ENCODE peak calls at places on chromosomes 4 and X, in eight cellular contexts. Q is astrocyte of the hippocampus; N is activated naive CD4-positive, alpha-beta T cell treated with anti-CD3 and anti-CD28 coated beads for 36 hours; C is heart left ventricle; B is activated CD8-positive, alpha-beta memory T cell treated with anti-CD3 and anti-CD28 coated beads, Interleukin-2, amount 50 U/mL, for 4 hours; K is kidney tubule cell; R is NAMALWA; M is immature natural killer cell. P is an unnamed sample.

GRCh38 chrX:119885554-119886428 is 9.9 kb upstream of the AKAP14 start:
- DNase-seq in Q (no peak), N (peak), C (no peak), B (no peak), K (no peak), R (peak), M (peak), P (no peak)

GRCh38 chr4:86451560-86452322 is 91.9 kb upstream of the MAPK10 start:
- DNase-seq in Q (peak), N (no peak), C (no peak), B (no peak), K (peak), R (no peak), M (no peak), P (no peak)

GRCh38 chrX:132860200-132860599 is 98.2 kb downstream of the HS6ST2 start:
- DNase-seq in Q (no peak), N (no peak), C (no peak), B (no peak), K (no peak), R (no peak), M (no peak), P (no peak)

GRCh38 chr4:82868572-82868971 is 22.4 kb downstream of the SEC31A start:
- DNase-seq in Q (no peak), N (no peak), C (no peak), B (no peak), K (no peak), R (no peak), M (no peak), P (no peak)

GRCh38 chrX:3549442-3549875 is 164.0 kb downstream of the PRKX start:
- DNase-seq in Q (peak), N (no peak), C (peak), B (no peak), K (peak), R (no peak), M (no peak), P (no peak)

GRCh38 chr4:36026348-36026747 is 218.0 kb downstream of the ARAP2 start:
- DNase-seq in Q (no peak), N (no peak), C (no peak), B (no peak), K (no peak), R (no peak), M (no peak), P (no peak)

GRCh38 chr4:17324431-17324830 is 187.5 kb downstream of the QDPR start:
- DNase-seq in Q (peak), N (peak), C (peak), B (peak), K (peak), R (peak), M (no peak), P (peak)

GRCh38 chr4:9994246-9994847 is 26.9 kb downstream of the SLC2A9 start:
- DNase-seq in Q (no peak), N (peak), C (no peak), B (no peak), K (no peak), R (no peak), M (no peak), P (no peak)

GRCh38 chrX:150410513-150410912 is 47.4 kb downstream of the MAMLD1 start:
- DNase-seq in Q (no peak), N (no peak), C (no peak), B (no peak), K (no peak), R (no peak), M (no peak), P (no peak)

GRCh38 chrX:39070009-39070408 is 268.8 kb downstream of the MID1IP1 start:
- DNase-seq in Q (no peak), N (no peak), C (no peak), B (no peak), K (no peak), R (no peak), M (no peak), P (no peak)

GRCh38 chr4:11230888-11231287 is 197.8 kb downstream of the HS3ST1 start:
- DNase-seq in Q (no peak), N (no peak), C (no peak), B (no peak), K (no peak), R (no peak), M (no peak), P (no peak)

GRCh38 chr4:985123-985830 is 1.6 kb upstream of the IDUA start:
- DNase-seq in Q (peak), N (peak), C (peak), B (peak), K (peak), R (peak), M (peak), P (peak)

GRCh38 chrX:11558972-11559371 is 106.7 kb downstream of the ARHGAP6 start:
- DNase-seq in Q (no peak), N (peak), C (no peak), B (peak), K (peak), R (peak), M (no peak), P (peak)

GRCh38 chrX:31132803-31133202 is 61.0 kb upstream of the FTHL17 start:
- DNase-seq in Q (no peak), N (no peak), C (no peak), B (no peak), K (no peak), R (no peak), M (no peak), P (no peak)

GRCh38 chrX:455199-455598 is 68.5 kb upstream of the PPP2R3B start:
- DNase-seq in Q (no peak), N (no peak), C (no peak), B (no peak), K (no peak), R (peak), M (no peak), P (no peak)

GRCh38 chr4:113069212-113069892 is 19.9 kb downstream of the ANK2 start:
- DNase-seq in Q (no peak), N (no peak), C (no peak), B (no peak), K (peak), R (no peak), M (no peak), P (no peak)

GRCh38 chr4:114658776-114659175 is 60.2 kb downstream of the UGT8 start:
- DNase-seq in Q (no peak), N (no peak), C (no peak), B (no peak), K (no peak), R (no peak), M (no peak), P (no peak)

GRCh38 chr4:113958766-113959540 is 20.5 kb downstream of the ARSJ start:
- DNase-seq in Q (peak), N (no peak), C (no peak), B (no peak), K (peak), R (no peak), M (no peak), P (no peak)

GRCh38 chr4:113113151-113113550 is 63.7 kb downstream of the ANK2 start:
- DNase-seq in Q (no peak), N (no peak), C (no peak), B (no peak), K (no peak), R (no peak), M (no peak), P (no peak)

GRCh38 chr4:88759039-88759631 is 61.5 kb upstream of the NAP1L5 start:
- DNase-seq in Q (peak), N (no peak), C (no peak), B (no peak), K (no peak), R (no peak), M (no peak), P (no peak)

GRCh38 chr4:111045992-111046391 is 423.1 kb upstream of the PITX2 start:
- DNase-seq in Q (no peak), N (no peak), C (no peak), B (no peak), K (peak), R (peak), M (no peak), P (no peak)